ENCODE peak calls at places on chromosomes 1 and 21, in eight cellular contexts. B is heart left ventricle, L is BE2C, P is left lung, A is adrenal gland, Y is PC-9, S is body of pancreas, Q is foreskin fibroblast. F is an unnamed sample.

GRCh38 chr1:194629011-194629410 is 1442.6 kb upstream of the B3GALT2 start:
- DNase-seq in B (no peak), L (no peak), P (no peak), A (no peak), Y (no peak), S (no peak), Q (no peak), F (no peak)

GRCh38 chr1:66652556-66652955 is 99.7 kb upstream of the DYNLT5 start:
- DNase-seq in B (no peak), L (no peak), P (no peak), A (no peak), Y (no peak), S (no peak), Q (peak), F (no peak)

GRCh38 chr21:32687946-32688345 is 39.9 kb downstream of the SYNJ1 start:
- DNase-seq in B (no peak), L (no peak), P (no peak), A (no peak), Y (no peak), S (no peak), Q (no peak), F (no peak)

GRCh38 chr1:45230537-45230936 is 24.1 kb upstream of the ZSWIM5 start:
- DNase-seq in B (no peak), L (no peak), P (no peak), A (no peak), Y (no peak), S (peak), Q (no peak), F (no peak)

GRCh38 chr1:119794230-119794629 is 17.0 kb downstream of the REG4 start:
- DNase-seq in B (no peak), L (no peak), P (no peak), A (no peak), Y (no peak), S (no peak), Q (no peak), F (no peak)

GRCh38 chr1:230935852-230936251 is 42.8 kb downstream of the TTC13 start:
- DNase-seq in B (no peak), L (no peak), P (no peak), A (no peak), Y (no peak), S (no peak), Q (no peak), F (no peak)

GRCh38 chr1:152035406-152036315 is 1.1 kb downstream of the S100A11 start:
- DNase-seq in B (no peak), L (no peak), P (no peak), A (no peak), Y (no peak), S (peak), Q (no peak), F (no peak)

GRCh38 chr1:168531605-168532345 is 12.0 kb downstream of the XCL2 start:
- DNase-seq in B (no peak), L (peak), P (no peak), A (no peak), Y (no peak), S (no peak), Q (no peak), F (no peak)

GRCh38 chr1:61077676-61078521 is 4.5 kb upstream of the NFIA start:
- DNase-seq in B (peak), L (peak), P (no peak), A (peak), Y (peak), S (peak), Q (peak), F (peak)

GRCh38 chr1:228059536-228060457 is 22.7 kb upstream of the ARF1 start:
- DNase-seq in B (no peak), L (peak), P (peak), A (no peak), Y (peak), S (peak), Q (no peak), F (no peak)

GRCh38 chr1:67230539-67230938 is 64.3 kb downstream of the IL23R start:
- DNase-seq in B (no peak), L (no peak), P (no peak), A (no peak), Y (peak), S (no peak), Q (no peak), F (no peak)

GRCh38 chr1:9167638-9168037 is 38.7 kb upstream of the GPR157 start:
- DNase-seq in B (no peak), L (no peak), P (no peak), A (no peak), Y (no peak), S (no peak), Q (no peak), F (no peak)

GRCh38 chr1:42211224-42211623 is 46.7 kb upstream of the GUCA2A start:
- DNase-seq in B (no peak), L (no peak), P (no peak), A (no peak), Y (no peak), S (no peak), Q (peak), F (no peak)

GRCh38 chr1:230084408-230085177 is 17.6 kb downstream of the GALNT2 start:
- DNase-seq in B (no peak), L (peak), P (no peak), A (peak), Y (peak), S (peak), Q (peak), F (peak)

GRCh38 chr1:236618507-236618906 is 14.2 kb upstream of the HEATR1 start:
- DNase-seq in B (no peak), L (no peak), P (no peak), A (no peak), Y (no peak), S (no peak), Q (no peak), F (no peak)

GRCh38 chr1:203477748-203478147 is 2.1 kb downstream of the PRELP start:
- DNase-seq in B (no peak), L (no peak), P (no peak), A (no peak), Y (no peak), S (no peak), Q (no peak), F (no peak)

GRCh38 chr1:197994907-197995407 is 77.8 kb downstream of the LHX9 start:
- DNase-seq in B (no peak), L (no peak), P (no peak), A (no peak), Y (peak), S (peak), Q (no peak), F (no peak)

GRCh38 chr1:67941746-67942145 is 108.5 kb upstream of the GNG12 start:
- DNase-seq in B (no peak), L (no peak), P (no peak), A (no peak), Y (no peak), S (no peak), Q (no peak), F (no peak)

GRCh38 chr1:209291715-209292114 is 291.8 kb upstream of the CAMK1G start:
- DNase-seq in B (no peak), L (no peak), P (no peak), A (no peak), Y (no peak), S (no peak), Q (no peak), F (no peak)

GRCh38 chr1:177301425-177302124 is 130.8 kb downstream of the BRINP2 start:
- DNase-seq in B (no peak), L (no peak), P (no peak), A (no peak), Y (no peak), S (no peak), Q (no peak), F (no peak)

GRCh38 chr1:55070765-55071164 is 31.4 kb downstream of the PCSK9 start:
- DNase-seq in B (no peak), L (no peak), P (peak), A (no peak), Y (no peak), S (no peak), Q (no peak), F (no peak)

GRCh38 chr21:15138475-15138874 is 73.7 kb upstream of the NRIP1 start:
- DNase-seq in B (no peak), L (peak), P (no peak), A (no peak), Y (no peak), S (peak), Q (no peak), F (no peak)

GRCh38 chr1:85200870-85201339 is at the start of gene SYDE2:
- DNase-seq in B (peak), L (peak), P (peak), A (peak), Y (peak), S (peak), Q (peak), F (peak)

GRCh38 chr1:199082778-199083389 is 444.0 kb downstream of the PTPRC start:
- DNase-seq in B (no peak), L (no peak), P (no peak), A (no peak), Y (no peak), S (no peak), Q (no peak), F (no peak)

GRCh38 chr1:2940178-2940577 is 81.1 kb upstream of the ACTRT2 start:
- DNase-seq in B (no peak), L (no peak), P (peak), A (no peak), Y (no peak), S (no peak), Q (no peak), F (no peak)

GRCh38 chr21:45508607-45509565 is 33.4 kb downstream of the SLC19A1 start:
- DNase-seq in B (no peak), L (peak), P (peak), A (no peak), Y (no peak), S (no peak), Q (no peak), F (no peak)

GRCh38 chr1:214192825-214193643 is 87.9 kb upstream of the SMYD2 start:
- DNase-seq in B (no peak), L (peak), P (no peak), A (no peak), Y (no peak), S (peak), Q (no peak), F (peak)

GRCh38 chr1:172609528-172609927 is 49.4 kb upstream of the FASLG start:
- DNase-seq in B (no peak), L (no peak), P (no peak), A (no peak), Y (no peak), S (no peak), Q (no peak), F (no peak)

GRCh38 chr1:93000751-93001175 is 39.5 kb upstream of the DIPK1A start:
- DNase-seq in B (no peak), L (no peak), P (no peak), A (no peak), Y (peak), S (no peak), Q (no peak), F (no peak)

GRCh38 chr1:9071554-9072235 is 2.3 kb upstream of the SLC2A5 start:
- DNase-seq in B (no peak), L (no peak), P (peak), A (no peak), Y (no peak), S (no peak), Q (no peak), F (no peak)

GRCh38 chr1:201634261-201634660 is 95.3 kb downstream of the NAV1 start:
- DNase-seq in B (no peak), L (no peak), P (no peak), A (no peak), Y (no peak), S (no peak), Q (peak), F (no peak)

GRCh38 chr1:54487571-54488050 is 60.4 kb upstream of the ACOT11 start:
- DNase-seq in B (peak), L (no peak), P (no peak), A (peak), Y (no peak), S (peak), Q (no peak), F (no peak)

GRCh38 chr1:17631410-17631809 is 91.9 kb downstream of the ARHGEF10L start:
- DNase-seq in B (no peak), L (no peak), P (no peak), A (no peak), Y (no peak), S (no peak), Q (no peak), F (no peak)

GRCh38 chr1:17627239-17628052 is 87.9 kb downstream of the ARHGEF10L start:
- DNase-seq in B (no peak), L (no peak), P (no peak), A (no peak), Y (no peak), S (no peak), Q (no peak), F (no peak)

GRCh38 chr1:17632106-17632505 is 92.6 kb downstream of the ARHGEF10L start:
- DNase-seq in B (no peak), L (no peak), P (no peak), A (no peak), Y (no peak), S (no peak), Q (no peak), F (no peak)

GRCh38 chr1:17630048-17630830 is 90.7 kb downstream of the ARHGEF10L start:
- DNase-seq in B (peak), L (no peak), P (no peak), A (peak), Y (no peak), S (peak), Q (no peak), F (no peak)

GRCh38 chr1:17629460-17629859 is 90.0 kb downstream of the ARHGEF10L start:
- DNase-seq in B (no peak), L (no peak), P (no peak), A (no peak), Y (no peak), S (no peak), Q (no peak), F (no peak)
- TF ChIP-seq CTCF in B (peak), L (peak), P (no peak), A (no peak), Y (peak), S (no peak), Q (peak), F (peak)

DNA sequence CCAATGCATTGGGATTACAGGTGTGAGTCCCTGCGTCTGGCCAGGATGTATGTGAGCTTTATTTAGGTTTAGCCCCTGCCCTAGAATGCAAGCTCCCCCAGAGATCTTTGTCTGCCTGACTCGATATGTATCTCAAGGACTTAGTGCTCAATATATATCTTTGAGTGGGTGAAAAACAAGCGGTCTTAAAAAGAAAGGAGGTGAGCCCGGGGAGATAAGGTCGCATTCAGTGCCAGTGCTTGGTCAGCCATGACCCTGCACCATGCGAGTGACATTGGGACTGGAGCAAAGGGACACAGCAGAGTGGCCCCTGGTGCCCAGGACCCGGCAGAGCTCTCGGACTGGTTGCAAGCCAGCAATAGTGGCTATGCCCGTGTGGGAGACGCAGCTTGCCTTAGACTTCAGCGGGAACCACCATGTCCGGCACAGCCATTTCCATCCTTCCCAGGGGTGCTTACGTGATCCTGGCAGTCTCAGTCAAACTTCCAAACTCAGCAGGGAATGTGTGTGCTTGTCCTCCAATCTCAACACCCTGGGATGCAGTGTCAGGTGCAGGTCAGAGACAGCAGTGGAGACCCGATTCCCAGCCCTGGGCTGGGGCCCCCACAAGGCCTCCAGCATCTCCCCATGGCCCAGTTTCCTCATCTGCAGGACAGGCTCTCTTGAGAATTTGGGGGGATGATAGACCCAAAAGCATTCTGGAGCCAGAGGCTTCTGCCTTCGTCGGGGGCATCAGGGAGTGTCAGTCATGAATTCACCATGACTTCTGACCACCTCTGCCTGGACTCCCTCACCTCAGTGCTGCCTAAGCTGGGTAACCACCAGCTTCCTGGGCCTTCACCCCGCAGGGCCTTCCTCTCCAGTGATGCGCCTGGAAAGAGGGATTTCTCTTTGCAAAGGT is 1.8 kb downstream of the MX2 start:
- DNase-seq in B (no peak), L (no peak), P (no peak), A (no peak), Y (no peak), S (no peak), Q (no peak), F (no peak)
- H3K4me3 ChIP-seq in B (no peak), L (no peak), P (peak), A (no peak), Y (no peak), S (no peak), Q (no peak), F (no peak)

DNA sequence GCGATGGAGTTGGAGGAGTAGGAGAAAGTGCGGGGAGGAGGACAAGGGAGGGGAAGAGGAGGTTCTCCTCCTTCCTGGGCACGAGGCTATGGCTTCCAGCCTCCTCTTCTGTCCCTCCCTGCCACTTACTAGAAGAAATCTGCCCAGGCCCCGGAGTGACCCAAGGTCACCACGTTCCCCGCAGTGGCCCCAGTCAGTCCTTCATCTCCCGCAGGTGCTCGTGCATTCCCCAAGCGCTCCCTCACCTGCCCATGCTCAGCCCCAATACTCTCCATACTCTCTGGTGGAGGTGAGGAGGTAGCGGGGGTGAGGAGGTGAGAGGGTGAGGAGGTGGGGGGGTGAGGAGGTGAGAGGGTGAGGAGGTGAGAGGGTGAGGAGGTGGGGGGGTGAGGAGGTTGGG is 85.4 kb downstream of the CCDC185 start:
- DNase-seq in B (no peak), L (no peak), P (no peak), A (no peak), Y (no peak), S (no peak), Q (no peak), F (no peak)
- TF ChIP-seq CTCF in B (no peak), L (no peak), P (no peak), A (no peak), Y (no peak), S (no peak), Q (no peak), F (no peak)

GRCh38 chr1:235045034-235045690 is 83.5 kb downstream of the TOMM20 start:
- DNase-seq in B (no peak), L (no peak), P (no peak), A (no peak), Y (no peak), S (no peak), Q (no peak), F (no peak)
- H3K4me3 ChIP-seq in B (no peak), L (no peak), P (no peak), A (no peak), Y (no peak), S (no peak), Q (no peak), F (no peak)

F was measured in retinal pigment epithelial cell.